ENCODE peak calls at places on chromosomes 16 and 17, in eight cellular contexts. H, N, D, F, W, C, O and X are unnamed samples.

GRCh38 chr17:77227461-77228223 is 86.9 kb downstream of the SEC14L1 start:
- DNase-seq in H (no peak), N (peak), D (no peak), F (no peak), W (no peak), C (no peak), O (no peak), X (no peak)

GRCh38 chr17:38428643-38429371 is 543 bp downstream of the ARHGAP23 start:
- DNase-seq in H (peak), N (peak), D (no peak), F (peak), W (no peak), C (no peak), O (peak), X (peak)

GRCh38 chr16:51245306-51245705 is 94.2 kb upstream of the SALL1 start:
- DNase-seq in H (peak), N (no peak), D (no peak), F (no peak), W (no peak), C (no peak), O (no peak), X (no peak)

GRCh38 chr16:58012481-58012880 is 11.3 kb downstream of the USB1 start:
- DNase-seq in H (no peak), N (no peak), D (no peak), F (no peak), W (peak), C (no peak), O (no peak), X (peak)

GRCh38 chr17:50533720-50534148 is 1.2 kb downstream of the EPN3 start:
- DNase-seq in H (peak), N (peak), D (no peak), F (peak), W (no peak), C (no peak), O (peak), X (no peak)

GRCh38 chr17:5826384-5826783 is 242.1 kb upstream of the NLRP1 start:
- DNase-seq in H (no peak), N (no peak), D (peak), F (no peak), W (no peak), C (no peak), O (no peak), X (no peak)

GRCh38 chr16:1420111-1420539 is 422 bp downstream of the UQCC4 start:
- DNase-seq in H (peak), N (peak), D (no peak), F (no peak), W (no peak), C (no peak), O (no peak), X (no peak)

GRCh38 chr16:24975428-24975889 is 39.7 kb downstream of the ARHGAP17 start:
- DNase-seq in H (no peak), N (no peak), D (peak), F (no peak), W (no peak), C (no peak), O (no peak), X (no peak)

GRCh38 chr16:29852654-29853053 is 10.4 kb downstream of the CDIPT start:
- DNase-seq in H (no peak), N (peak), D (no peak), F (peak), W (no peak), C (no peak), O (peak), X (no peak)

GRCh38 chr17:34178047-34178446 is 77.0 kb upstream of the CCL2 start:
- DNase-seq in H (no peak), N (no peak), D (no peak), F (peak), W (no peak), C (peak), O (no peak), X (no peak)

GRCh38 chr16:88528902-88529318 is 41.3 kb upstream of the ZC3H18 start:
- DNase-seq in H (no peak), N (no peak), D (no peak), F (no peak), W (no peak), C (no peak), O (no peak), X (no peak)

GRCh38 chr17:4185656-4186055 is 42.7 kb downstream of the CYB5D2 start:
- DNase-seq in H (no peak), N (no peak), D (no peak), F (no peak), W (no peak), C (no peak), O (no peak), X (no peak)

GRCh38 chr16:58377932-58378331 is 14.3 kb upstream of the GINS3 start:
- DNase-seq in H (no peak), N (no peak), D (no peak), F (peak), W (no peak), C (no peak), O (no peak), X (no peak)

GRCh38 chr17:42017866-42018200 is 594 bp upstream of the DNAJC7 start:
- DNase-seq in H (no peak), N (peak), D (peak), F (no peak), W (no peak), C (no peak), O (no peak), X (no peak)

GRCh38 chr16:50989047-50989446 is 162.0 kb downstream of the SALL1 start:
- DNase-seq in H (no peak), N (no peak), D (no peak), F (no peak), W (no peak), C (no peak), O (no peak), X (no peak)

GRCh38 chr17:45907720-45908395 is 13.5 kb downstream of the MAPT start:
- DNase-seq in H (no peak), N (no peak), D (no peak), F (no peak), W (no peak), C (no peak), O (no peak), X (no peak)

GRCh38 chr16:73196670-73197069 is 148.7 kb upstream of the ZFHX3 start:
- DNase-seq in H (no peak), N (no peak), D (peak), F (peak), W (peak), C (peak), O (peak), X (peak)

GRCh38 chr17:40827746-40828453 is 5.5 kb upstream of the KRT10 start:
- DNase-seq in H (no peak), N (no peak), D (no peak), F (peak), W (no peak), C (no peak), O (no peak), X (no peak)

GRCh38 chr17:7548585-7549400 is at the start of gene TNFSF12:
- DNase-seq in H (peak), N (peak), D (peak), F (peak), W (peak), C (peak), O (no peak), X (peak)

GRCh38 chr16:81589975-81590650 is 145.5 kb downstream of the CMIP start:
- DNase-seq in H (no peak), N (peak), D (no peak), F (no peak), W (no peak), C (no peak), O (no peak), X (no peak)

GRCh38 chr16:49800441-49800840 is 55.5 kb downstream of the ZNF423 start:
- DNase-seq in H (no peak), N (no peak), D (no peak), F (no peak), W (no peak), C (no peak), O (no peak), X (no peak)

GRCh38 chr16:3282103-3282746 is 1.1 kb upstream of the ZNF263 start:
- DNase-seq in H (no peak), N (peak), D (no peak), F (no peak), W (peak), C (peak), O (no peak), X (peak)

GRCh38 chr17:44757918-44758413 is 822 bp upstream of the ADAM11 start:
- DNase-seq in H (no peak), N (peak), D (no peak), F (no peak), W (no peak), C (no peak), O (no peak), X (no peak)

GRCh38 chr16:67926181-67926742 is 5.4 kb downstream of the CTRL start:
- DNase-seq in H (no peak), N (peak), D (peak), F (no peak), W (peak), C (peak), O (peak), X (no peak)

GRCh38 chr16:69448470-69449193 is 24.2 kb downstream of the CYB5B start:
- DNase-seq in H (no peak), N (no peak), D (no peak), F (peak), W (no peak), C (no peak), O (peak), X (no peak)

GRCh38 chr17:35773674-35774425 is 13.2 kb downstream of the C17orf50 start:
- DNase-seq in H (no peak), N (peak), D (no peak), F (no peak), W (no peak), C (no peak), O (no peak), X (no peak)

GRCh38 chr17:72031219-72031906 is 89.5 kb upstream of the SOX9 start:
- DNase-seq in H (no peak), N (peak), D (no peak), F (no peak), W (no peak), C (no peak), O (no peak), X (no peak)

GRCh38 chr17:1122681-1123396 is 56.9 kb downstream of the ABR start:
- DNase-seq in H (peak), N (peak), D (peak), F (peak), W (peak), C (peak), O (peak), X (peak)

GRCh38 chr17:39073916-39074315 is 77.5 kb downstream of the PLXDC1 start:
- DNase-seq in H (no peak), N (no peak), D (peak), F (no peak), W (no peak), C (no peak), O (no peak), X (no peak)

GRCh38 chr16:10828851-10829331 is 10.3 kb upstream of the TVP23A start:
- DNase-seq in H (peak), N (peak), D (peak), F (peak), W (no peak), C (no peak), O (peak), X (no peak)

GRCh38 chr17:62189377-62189776 is 124.3 kb upstream of the MED13 start:
- DNase-seq in H (no peak), N (no peak), D (no peak), F (no peak), W (no peak), C (no peak), O (no peak), X (no peak)

DNA sequence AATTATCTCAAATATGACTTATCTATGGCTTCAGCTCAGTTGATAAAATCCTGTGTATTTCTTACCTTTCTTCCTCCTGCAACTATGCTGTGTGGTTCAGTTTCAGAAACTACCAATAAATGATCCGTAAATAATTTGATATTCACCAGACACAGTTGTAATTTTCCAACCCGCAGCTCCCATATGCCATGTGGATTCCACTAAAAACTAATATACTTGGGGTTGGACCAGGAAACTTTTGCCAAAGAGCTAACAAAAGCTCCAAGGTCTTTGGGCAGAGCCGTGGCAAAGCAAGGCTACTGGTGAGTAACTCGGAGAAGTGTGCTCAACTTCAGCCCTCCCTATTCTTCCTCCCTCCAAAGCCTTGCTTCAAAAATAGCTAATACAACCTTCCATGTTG is 2.3 kb upstream of the CHST6 start:
- DNase-seq in H (no peak), N (no peak), D (no peak), F (no peak), W (no peak), C (no peak), O (no peak), X (no peak)
- TF ChIP-seq CTCF in H (no peak), N (no peak), D (no peak), F (no peak), W (no peak), C (no peak), O (no peak), X (no peak)

GRCh38 chr17:73342549-73343167 is 30.9 kb upstream of the CDC42EP4 start:
- DNase-seq in H (no peak), N (peak), D (peak), F (peak), W (no peak), C (peak), O (peak), X (no peak)
- TF ChIP-seq CTCF in H (no peak), N (no peak), D (peak), F (peak), W (no peak), C (no peak), O (peak), X (no peak)

GRCh38 chr17:60679287-60679686 is 1.6 kb downstream of the BCAS3 start:
- DNase-seq in H (no peak), N (peak), D (no peak), F (no peak), W (no peak), C (no peak), O (no peak), X (no peak)

GRCh38 chr17:60675997-60676396 is 1.7 kb upstream of the BCAS3 start:
- DNase-seq in H (no peak), N (peak), D (no peak), F (no peak), W (no peak), C (no peak), O (no peak), X (no peak)

GRCh38 chr17:60677308-60678117 is at the start of gene BCAS3:
- DNase-seq in H (peak), N (peak), D (peak), F (peak), W (peak), C (peak), O (peak), X (peak)

GRCh38 chr17:60676758-60677307 is 818 bp upstream of the BCAS3 start:
- DNase-seq in H (no peak), N (no peak), D (no peak), F (no peak), W (no peak), C (no peak), O (no peak), X (no peak)

GRCh38 chr17:60678118-60678444 is 430 bp downstream of the BCAS3 start:
- DNase-seq in H (no peak), N (peak), D (no peak), F (no peak), W (no peak), C (no peak), O (no peak), X (no peak)
- TF ChIP-seq CTCF in H (no peak), N (no peak), D (no peak), F (no peak), W (no peak), C (no peak), O (no peak), X (no peak)

GRCh38 chr17:79721993-79722671 is 8.6 kb upstream of the ENPP7 start:
- DNase-seq in H (no peak), N (peak), D (no peak), F (no peak), W (no peak), C (peak), O (no peak), X (no peak)
- TF ChIP-seq CTCF in H (no peak), N (no peak), D (no peak), F (no peak), W (peak), C (peak), O (peak), X (peak)

GRCh38 chr17:16187642-16188041 is 27.7 kb downstream of the NCOR1 start:
- DNase-seq in H (no peak), N (no peak), D (no peak), F (no peak), W (no peak), C (no peak), O (no peak), X (no peak)
- TF ChIP-seq CTCF in H (no peak), N (no peak), D (no peak), F (no peak), W (no peak), C (no peak), O (no peak), X (no peak)

GRCh38 chr17:55996826-55997225 is 156.4 kb upstream of the ANKFN1 start:
- DNase-seq in H (no peak), N (peak), D (no peak), F (no peak), W (no peak), C (no peak), O (peak), X (no peak)

DNA sequence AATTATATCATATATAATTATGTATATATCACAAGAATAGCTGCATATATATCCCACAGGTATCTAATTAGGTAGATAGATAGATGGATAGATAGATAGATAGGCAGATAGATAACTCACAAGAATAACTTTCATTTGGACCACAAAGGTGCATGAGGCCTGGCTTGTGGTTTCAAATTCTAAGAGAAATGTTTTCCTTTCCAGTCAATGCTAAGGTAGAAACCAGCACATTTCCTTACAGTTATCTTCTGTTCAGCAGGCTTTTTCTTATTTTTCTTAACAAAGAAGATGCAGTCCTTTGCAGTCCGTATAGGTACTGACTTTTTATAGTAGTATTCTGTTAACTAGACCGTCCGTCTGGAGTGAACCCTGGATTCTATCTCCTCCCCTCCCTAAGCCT is 152.9 kb upstream of the ANKFN1 start:
- DNase-seq in H (no peak), N (no peak), D (no peak), F (no peak), W (no peak), C (no peak), O (no peak), X (no peak)
- TF ChIP-seq CTCF in H (no peak), N (no peak), D (no peak), F (no peak), W (no peak), C (no peak), O (no peak), X (no peak)